ENCODE peak calls at places on chromosomes 3 and 15, in five cellular contexts. Q is GM04504; D is BJ; B is LoVo; W is activated naive CD8-positive, alpha-beta T cell treated with anti-CD3 and anti-CD28 coated beads, Interleukin-2, amount 10 ng/mL, durations not matched to agents 7 days and 5 days. O is an unnamed sample.
A peak's percentile ranks its signal among the peaks of the same experiment; 100 is the strongest.

GRCh38 chr3:44208568-44208967 is 33.1 kb upstream of the TOPAZ1 start:
- DNase-seq in Q (no peak), D (no peak), B (no peak), W (no peak), O (no peak)

GRCh38 chr3:133991637-133992036 is 38.1 kb downstream of the SLCO2A1 start:
- DNase-seq in Q (no peak), D (no peak), B (no peak), W (no peak), O (no peak)

GRCh38 chr15:65927545-65927944 is 58.3 kb downstream of the RAB11A start:
- DNase-seq in Q (no peak), D (no peak), B (no peak), W (no peak), O (no peak)

GRCh38 chr3:195770081-195770840 is 41.5 kb downstream of the MUC4 start:
- DNase-seq in Q (no peak), D (no peak), B (no peak), W (peak; percentile 47), O (no peak)

GRCh38 chr15:37095993-37096877 is 4.1 kb downstream of the MEIS2 start:
- DNase-seq in Q (no peak), D (no peak), B (no peak), W (no peak), O (no peak)

GRCh38 chr3:102791641-102792589 is 357.1 kb downstream of the ZPLD1 start:
- DNase-seq in Q (peak; percentile 46), D (peak; percentile 20), B (no peak), W (no peak), O (peak; percentile 21)

GRCh38 chr3:135106445-135106844 is 311.4 kb downstream of the EPHB1 start:
- DNase-seq in Q (peak; percentile 15), D (no peak), B (peak; percentile 76), W (no peak), O (no peak)

GRCh38 chr3:107699682-107700081 is 176.9 kb downstream of the BBX start:
- DNase-seq in Q (no peak), D (no peak), B (no peak), W (no peak), O (no peak)

GRCh38 chr3:126134219-126134975 is 46.0 kb downstream of the ALDH1L1 start:
- DNase-seq in Q (peak; percentile 18), D (no peak), B (peak; percentile 61), W (peak; percentile 56), O (no peak)

GRCh38 chr3:191686626-191687025 is 225.7 kb downstream of the PYDC2 start:
- DNase-seq in Q (no peak), D (no peak), B (no peak), W (no peak), O (no peak)

GRCh38 chr3:97821413-97821809 is 400 bp upstream of the CRYBG3 start:
- DNase-seq in Q (no peak), D (no peak), B (no peak), W (no peak), O (no peak)

GRCh38 chr15:48667701-48668100 is 22.2 kb upstream of the FBN1 start:
- DNase-seq in Q (no peak), D (peak; percentile 31), B (no peak), W (no peak), O (no peak)

GRCh38 chr3:142081178-142081577 is 68.2 kb downstream of the TFDP2 start:
- DNase-seq in Q (no peak), D (no peak), B (no peak), W (no peak), O (no peak)

GRCh38 chr3:149015383-149015782 is 24.0 kb downstream of the GYG1 start:
- DNase-seq in Q (no peak), D (no peak), B (no peak), W (no peak), O (no peak)

GRCh38 chr3:65173841-65174240 is 486.0 kb upstream of the ADAMTS9 start:
- DNase-seq in Q (no peak), D (no peak), B (no peak), W (no peak), O (no peak)

GRCh38 chr15:49313650-49314049 is 109.4 kb upstream of the FGF7 start:
- DNase-seq in Q (peak; percentile 61), D (peak; percentile 78), B (no peak), W (no peak), O (peak; percentile 78)

GRCh38 chr15:91065505-91065904 is 34.6 kb upstream of the SV2B start:
- DNase-seq in Q (no peak), D (no peak), B (no peak), W (no peak), O (no peak)

GRCh38 chr3:116835658-116836057 is 126.1 kb downstream of the TUSC7 start:
- DNase-seq in Q (no peak), D (no peak), B (no peak), W (no peak), O (no peak)

GRCh38 chr3:13188975-13189374 is 115.7 kb upstream of the IQSEC1 start:
- DNase-seq in Q (no peak), D (no peak), B (no peak), W (peak; percentile 31), O (no peak)

GRCh38 chr15:67180514-67181191 is 73.8 kb downstream of the AAGAB start:
- DNase-seq in Q (no peak), D (no peak), B (no peak), W (no peak), O (no peak)

GRCh38 chr3:52315977-52316764 is at the start of gene DNAH1:
- DNase-seq in Q (no peak), D (no peak), B (no peak), W (no peak), O (no peak)

GRCh38 chr3:118688396-118688884 is 346.2 kb downstream of the IGSF11 start:
- DNase-seq in Q (no peak), D (no peak), B (peak; percentile 2), W (no peak), O (no peak)

GRCh38 chr3:13710251-13710650 is 161.3 kb downstream of the FBLN2 start:
- DNase-seq in Q (no peak), D (no peak), B (no peak), W (peak; percentile 10), O (no peak)

GRCh38 chr3:126551066-126551838 is 7.5 kb downstream of the C3orf22 start:
- DNase-seq in Q (peak; percentile 5), D (no peak), B (no peak), W (peak; percentile 8), O (no peak)

GRCh38 chr15:90519688-90520087 is 10.0 kb upstream of the CRTC3 start:
- DNase-seq in Q (no peak), D (no peak), B (no peak), W (no peak), O (no peak)

GRCh38 chr3:194379231-194379630 is 9.7 kb upstream of the LRRC15 start:
- DNase-seq in Q (no peak), D (no peak), B (no peak), W (no peak), O (no peak)

GRCh38 chr3:11655188-11655928 is 11.6 kb upstream of the VGLL4 start:
- DNase-seq in Q (no peak), D (no peak), B (no peak), W (no peak), O (no peak)

GRCh38 chr15:48924528-48925393 is 39.0 kb downstream of the SHC4 start:
- DNase-seq in Q (no peak), D (no peak), B (no peak), W (no peak), O (no peak)

GRCh38 chr3:98782826-98783500 is 19.8 kb downstream of the ST3GAL6 start:
- DNase-seq in Q (no peak), D (no peak), B (no peak), W (no peak), O (no peak)

GRCh38 chr3:99659032-99659431 is 20.6 kb downstream of the COL8A1 start:
- DNase-seq in Q (peak; percentile 95), D (peak; percentile 93), B (no peak), W (no peak), O (peak; percentile 97)

GRCh38 chr15:63718590-63719035 is 115.1 kb downstream of the HERC1 start:
- DNase-seq in Q (peak; percentile 53), D (peak; percentile 55), B (no peak), W (no peak), O (peak; percentile 56)

GRCh38 chr3:48423883-48424695 is 5.8 kb downstream of the PLXNB1 start:
- DNase-seq in Q (no peak), D (no peak), B (no peak), W (no peak), O (no peak)

GRCh38 chr3:15241341-15241740 is 35.3 kb downstream of the CAPN7 start:
- DNase-seq in Q (no peak), D (no peak), B (no peak), W (no peak), O (no peak)

GRCh38 chr3:8737301-8737700 is 3.7 kb downstream of the CAV3 start:
- DNase-seq in Q (no peak), D (no peak), B (no peak), W (no peak), O (no peak)

O was measured in AG04449.